ENCODE peak calls at places on chromosomes 11 and 22, in seven cellular contexts. X is activated naive CD8-positive, alpha-beta T cell treated with anti-CD3 and anti-CD28 coated beads for 36 hours; D is brain microvascular endothelial cell; E is stimulated activated naive CD4-positive, alpha-beta T cell; Y is activated T-cell treated with anti-CD3 and anti-CD28 coated beads for 1 hour; F is choroid plexus epithelial cell; N is T-cell. W is an unnamed sample.

GRCh38 chr11:118911113-118911879 is 14.4 kb downstream of the BCL9L start:
- DNase-seq in Y (no peak), X (no peak), N (no peak), E (no peak), F (peak), D (no peak), W (peak)

GRCh38 chr11:19311306-19312030 is 70.7 kb upstream of the E2F8 start:
- DNase-seq in D (peak), X (peak), Y (peak), F (peak), N (no peak), E (no peak), W (peak)

GRCh38 chr11:45556851-45557707 is 108.3 kb downstream of the CHST1 start:
- DNase-seq in D (no peak), E (no peak), Y (no peak), N (no peak), F (peak), X (no peak), W (peak)

GRCh38 chr11:100622404-100622803 is 64.7 kb upstream of the ARHGAP42 start:
- DNase-seq in F (no peak), D (no peak), Y (no peak), X (no peak), N (no peak), E (no peak), W (no peak)

GRCh38 chr11:1238767-1239595 is 16.1 kb downstream of the MUC5B start:
- DNase-seq in N (no peak), X (no peak), F (no peak), Y (no peak), D (no peak), E (no peak), W (no peak)

GRCh38 chr22:48318173-48318572 is 1509.5 kb downstream of the BRD1 start:
- DNase-seq in E (no peak), F (no peak), D (no peak), N (no peak), X (no peak), Y (no peak), W (no peak)

GRCh38 chr11:70064726-70065317 is 13.3 kb upstream of the ANO1 start:
- DNase-seq in X (no peak), D (no peak), F (no peak), E (no peak), N (no peak), Y (no peak), W (no peak)

GRCh38 chr11:13889566-13890214 is 72.8 kb upstream of the SPON1 start:
- DNase-seq in F (no peak), Y (no peak), D (no peak), E (no peak), N (no peak), X (no peak), W (peak)

GRCh38 chr22:39530692-39531331 is 1.7 kb downstream of the RPS19BP1 start:
- DNase-seq in N (no peak), E (no peak), X (no peak), Y (no peak), D (peak), F (peak), W (peak)

GRCh38 chr22:24006207-24006913 is 1.1 kb upstream of the GSTT4 start:
- DNase-seq in Y (no peak), X (no peak), F (no peak), N (no peak), D (no peak), E (no peak), W (no peak)

GRCh38 chr11:45412521-45412920 is 126.4 kb upstream of the SYT13 start:
- DNase-seq in E (no peak), X (no peak), Y (no peak), D (no peak), N (no peak), F (no peak), W (no peak)

GRCh38 chr22:49359061-49359460 is 468.6 kb downstream of the BRD1 start:
- DNase-seq in Y (no peak), X (no peak), N (no peak), F (no peak), D (no peak), E (no peak), W (no peak)

GRCh38 chr11:67657300-67657699 is 6.8 kb upstream of the ACY3 start:
- DNase-seq in D (no peak), X (no peak), F (no peak), Y (no peak), E (no peak), N (no peak), W (no peak)

GRCh38 chr11:122933434-122933833 is 48.2 kb downstream of the BSX start:
- DNase-seq in Y (no peak), F (no peak), E (no peak), N (no peak), D (no peak), X (no peak), W (no peak)

GRCh38 chr22:22709719-22710445 is 65.5 kb downstream of the GGTLC2 start:
- DNase-seq in N (no peak), F (peak), E (no peak), X (no peak), D (no peak), Y (no peak), W (no peak)

GRCh38 chr11:20599424-20600346 is at the start of gene SLC6A5:
- DNase-seq in F (peak), D (peak), X (peak), E (no peak), Y (no peak), N (no peak), W (peak)

GRCh38 chr22:49972163-49973017 is 11.8 kb downstream of the PIM3 start:
- DNase-seq in D (no peak), Y (no peak), F (no peak), E (no peak), N (no peak), X (no peak), W (no peak)

GRCh38 chr11:57444362-57445074 is 15.8 kb upstream of the RTN4RL2 start:
- DNase-seq in F (no peak), D (no peak), X (no peak), Y (no peak), E (no peak), N (no peak), W (peak)

GRCh38 chr11:87463486-87464102 is 425.9 kb downstream of the TMEM135 start:
- DNase-seq in Y (no peak), N (no peak), X (no peak), E (no peak), D (peak), F (peak), W (no peak)

GRCh38 chr11:15412054-15412453 is 297.3 kb downstream of the INSC start:
- DNase-seq in F (no peak), N (no peak), D (no peak), E (no peak), Y (no peak), X (no peak), W (no peak)

W was measured in RPMI7951.